ENCODE peak calls at places on chromosomes 6 and 20, in six cellular contexts. J is pancreas, B is IMR-90, Z is astrocyte, O is cardiac muscle cell, N is BE2C. A is an unnamed sample.

GRCh38 chr20:57167971-57168693 is 98.3 kb downstream of the BMP7 start:
- DNase-seq in Z (no peak), N (no peak), J (peak; percentile 36), B (no peak), O (no peak), A (peak; percentile 43)

GRCh38 chr20:2698186-2698817 is 5.7 kb downstream of the EBF4 start:
- DNase-seq in B (no peak), J (no peak), N (no peak), Z (no peak), O (no peak), A (no peak)

GRCh38 chr6:56335733-56336132 is 88.4 kb upstream of the COL21A1 start:
- DNase-seq in N (no peak), B (peak; percentile 94), Z (peak; percentile 89), O (peak; percentile 94), J (no peak), A (peak; percentile 37)

GRCh38 chr6:6218246-6219085 is 102.0 kb downstream of the F13A1 start:
- DNase-seq in Z (no peak), N (no peak), B (no peak), O (no peak), J (no peak), A (peak; percentile 11)

GRCh38 chr20:63555661-63556381 is 1.9 kb downstream of the FNDC11 start:
- DNase-seq in J (no peak), N (no peak), B (no peak), O (no peak), Z (no peak), A (no peak)

GRCh38 chr20:51487525-51488279 is 54.8 kb downstream of the NFATC2 start:
- DNase-seq in O (peak; percentile 76), J (no peak), N (no peak), B (peak; percentile 95), Z (peak; percentile 91), A (peak; percentile 65)

GRCh38 chr6:17454316-17455005 is 61.1 kb downstream of the CAP2 start:
- DNase-seq in N (no peak), B (peak; percentile 59), J (no peak), Z (peak; percentile 75), O (peak; percentile 25), A (no peak)

GRCh38 chr6:139577991-139578604 is 203.7 kb upstream of the CITED2 start:
- DNase-seq in Z (peak; percentile 94), J (no peak), O (peak; percentile 55), N (no peak), B (peak; percentile 94), A (peak; percentile 22)

GRCh38 chr6:17393335-17394191 is at the start of gene CAP2:
- DNase-seq in J (peak; percentile 82), O (peak; percentile 44), N (peak; percentile 18), Z (peak; percentile 69), B (peak; percentile 59), A (peak; percentile 88)

GRCh38 chr6:132964868-132965382 is 150.6 kb downstream of the RPS12 start:
- DNase-seq in B (peak; percentile 18), Z (no peak), N (no peak), J (no peak), O (no peak), A (no peak)

GRCh38 chr20:15289337-15289736 is 951.9 kb upstream of the FLRT3 start:
- DNase-seq in O (no peak), N (no peak), B (no peak), Z (no peak), J (no peak), A (no peak)

GRCh38 chr6:162442675-162443074 is 284.9 kb downstream of the PRKN start:
- DNase-seq in B (no peak), N (peak; percentile 67), O (peak; percentile 0), Z (no peak), J (no peak), A (peak; percentile 21)

GRCh38 chr20:18456600-18456999 is 10.2 kb downstream of the DZANK1 start:
- DNase-seq in B (no peak), N (no peak), O (no peak), J (no peak), Z (no peak), A (no peak)

GRCh38 chr6:9566096-9566495 is 848.8 kb downstream of the TFAP2A start:
- DNase-seq in N (no peak), Z (no peak), J (no peak), B (no peak), O (no peak), A (no peak)

GRCh38 chr6:111427341-111428116 is 55.5 kb downstream of the REV3L start:
- DNase-seq in B (peak; percentile 85), N (no peak), J (no peak), O (peak; percentile 85), Z (peak; percentile 83), A (no peak)

GRCh38 chr6:89360415-89360999 is 8.0 kb upstream of the UBE2J1 start:
- DNase-seq in J (no peak), B (peak; percentile 41), O (peak; percentile 39), N (no peak), Z (peak; percentile 87), A (no peak)

GRCh38 chr6:6405031-6405430 is 84.6 kb upstream of the F13A1 start:
- DNase-seq in N (no peak), B (no peak), J (no peak), O (no peak), Z (no peak), A (no peak)

GRCh38 chr20:61308171-61308795 is 56.2 kb downstream of the CDH4 start:
- DNase-seq in B (no peak), J (no peak), Z (no peak), N (no peak), O (no peak), A (no peak)

GRCh38 chr6:55009114-55009513 is 162.5 kb downstream of the FAM83B start:
- DNase-seq in B (no peak), O (no peak), J (no peak), Z (no peak), N (no peak), A (no peak)

GRCh38 chr6:53239526-53239925 is 90.9 kb upstream of the GCM1 start:
- DNase-seq in N (no peak), Z (no peak), B (no peak), J (no peak), O (no peak), A (no peak)

GRCh38 chr6:105453968-105454367 is 51.1 kb upstream of the PREP start:
- DNase-seq in J (no peak), N (no peak), Z (no peak), B (no peak), O (no peak), A (no peak)

GRCh38 chr20:25503946-25504345 is 81.4 kb downstream of the NINL start:
- DNase-seq in O (no peak), B (no peak), Z (no peak), J (no peak), N (no peak), A (no peak)

GRCh38 chr20:61605862-61606557 is 353.9 kb downstream of the CDH4 start:
- DNase-seq in B (no peak), Z (no peak), O (no peak), N (no peak), J (no peak), A (no peak)

GRCh38 chr6:3671382-3671781 is 80.1 kb downstream of the PXDC1 start:
- DNase-seq in Z (no peak), J (no peak), N (no peak), O (no peak), B (no peak), A (no peak)

GRCh38 chr6:29553268-29554057 is 6.1 kb downstream of the UBD start:
- DNase-seq in B (peak; percentile 54), J (peak; percentile 81), Z (peak; percentile 9), O (peak; percentile 84), N (peak; percentile 23), A (peak; percentile 23)

GRCh38 chr6:14596410-14596809 is 478.8 kb downstream of the CD83 start:
- DNase-seq in O (peak; percentile 88), Z (peak; percentile 88), B (peak; percentile 84), J (no peak), N (no peak), A (peak; percentile 60)

DNA sequence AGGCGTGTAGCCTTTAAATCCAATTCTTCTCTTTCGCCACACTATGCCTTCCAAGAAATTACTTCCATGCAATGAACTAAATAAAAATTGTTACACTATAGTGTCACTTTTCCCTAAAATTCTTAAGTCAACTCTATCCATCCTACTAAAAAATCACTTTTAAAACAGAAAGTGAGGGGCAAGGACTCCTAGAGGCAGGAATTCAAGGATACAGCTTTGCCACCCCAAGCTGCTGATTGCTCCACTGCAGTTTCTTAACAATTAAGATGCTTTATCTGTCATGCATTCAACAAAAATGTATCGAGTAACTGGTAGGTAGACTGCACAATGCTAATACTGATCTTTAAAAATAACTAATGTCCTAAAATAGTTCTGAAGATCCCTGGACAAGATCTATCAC is 4.3 kb downstream of the MCM9 start:
- DNase-seq in J (no peak), B (no peak), Z (no peak), O (no peak), N (no peak), A (no peak)
- TF ChIP-seq CTCF in J (no peak), B (peak; percentile 17), Z (no peak), O (no peak), N (no peak), A (no peak)

GRCh38 chr6:10588562-10589428 is 67.6 kb downstream of the GCNT2 start:
- DNase-seq in B (no peak), J (no peak), Z (no peak), N (no peak), O (no peak), A (no peak)
- H3K4me1 ChIP-seq in B (no peaks in the 10 kb centered on the region), J (no peaks in the 10 kb centered on the region), Z (peaks cover 12% of the 10 kb centered on the region), N (no peaks in the 10 kb centered on the region), O (peaks cover 34% of the 10 kb centered on the region), A (peaks cover 6% of the 10 kb centered on the region)

DNA sequence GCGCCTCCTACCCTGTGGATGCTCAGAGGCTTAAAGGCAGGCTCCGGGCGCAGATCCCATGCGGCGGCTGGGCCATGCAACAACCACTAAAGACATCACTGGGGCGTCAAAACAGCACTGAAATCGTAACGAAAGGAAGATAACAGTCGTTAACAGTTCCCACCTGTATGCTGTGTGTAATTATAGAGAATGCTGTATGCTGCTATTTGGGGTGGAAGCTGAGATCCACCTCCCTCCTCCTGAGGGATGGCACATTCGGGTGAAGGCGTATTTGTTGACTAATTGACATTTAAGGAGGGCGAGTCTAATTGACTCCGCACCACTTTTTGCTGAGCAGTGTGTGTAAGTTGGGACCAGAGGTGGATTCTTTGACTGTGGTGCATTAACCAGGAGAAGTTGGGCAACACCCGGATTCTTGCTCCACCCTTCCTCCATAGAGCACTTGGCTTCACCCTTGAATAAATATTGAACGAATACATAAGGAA is 687 bp downstream of the SLC35A1 start:
- DNase-seq in J (no peak), B (peak; percentile 44), O (peak; percentile 61), N (peak; percentile 61), Z (peak; percentile 45), A (peak; percentile 73)
- TF ChIP-seq CTCF in J (no peak), B (no peak), O (no peak), N (no peak), Z (no peak), A (no peak)

GRCh38 chr6:36853325-36853724 is 14.1 kb upstream of the CPNE5 start:
- DNase-seq in O (peak; percentile 94), B (peak; percentile 90), J (no peak), Z (peak; percentile 81), N (no peak), A (peak; percentile 73)
- H3K4me1 ChIP-seq in O (peaks cover 36% of the 10 kb centered on the region), B (peaks cover 9% of the 10 kb centered on the region), J (peaks cover 4% of the 10 kb centered on the region), Z (peaks cover 21% of the 10 kb centered on the region), N (peaks cover 24% of the 10 kb centered on the region), A (peaks cover 14% of the 10 kb centered on the region)

A was measured in A673.